ENCODE peak calls at places on chromosomes 16 and 17, in seven cellular contexts. One of them, this sample, is unnamed.

GRCh38 chr17:80976718-80977117 is 14.9 kb upstream of the CHMP6 start:
- DNase-seq in GM23338: no peak
- DNase-seq in hepatocyte: no peak
- DNase-seq in fibroblast of lung: no peak
- DNase-seq in A549: no peak
- DNase-seq in CD8-positive, alpha-beta T cell: no peak
- DNase-seq in cardiac muscle cell: no peak
- DNase-seq in this sample: no peak

GRCh38 chr16:76228546-76229146 is 48.6 kb upstream of the CNTNAP4 start:
- DNase-seq in hepatocyte: no peak
- DNase-seq in CD8-positive, alpha-beta T cell: no peak
- DNase-seq in A549: no peak
- DNase-seq in cardiac muscle cell: no peak
- DNase-seq in fibroblast of lung: no peak
- DNase-seq in GM23338: no peak
- DNase-seq in this sample: no peak

GRCh38 chr17:33201255-33201654 is 91.8 kb downstream of the ASIC2 start:
- DNase-seq in GM23338: peak; percentile 13
- DNase-seq in A549: no peak
- DNase-seq in hepatocyte: no peak
- DNase-seq in cardiac muscle cell: no peak
- DNase-seq in fibroblast of lung: no peak
- DNase-seq in CD8-positive, alpha-beta T cell: no peak
- DNase-seq in this sample: no peak

GRCh38 chr16:82761858-82762257 is 135.1 kb downstream of the CDH13 start:
- DNase-seq in cardiac muscle cell: peak; percentile 41
- DNase-seq in A549: no peak
- DNase-seq in hepatocyte: no peak
- DNase-seq in fibroblast of lung: peak; percentile 31
- DNase-seq in GM23338: no peak
- DNase-seq in CD8-positive, alpha-beta T cell: no peak
- DNase-seq in this sample: no peak

GRCh38 chr16:74909665-74910064 is 75.3 kb downstream of the WDR59 start:
- DNase-seq in CD8-positive, alpha-beta T cell: no peak
- DNase-seq in GM23338: no peak
- DNase-seq in hepatocyte: no peak
- DNase-seq in cardiac muscle cell: no peak
- DNase-seq in A549: no peak
- DNase-seq in fibroblast of lung: no peak
- DNase-seq in this sample: no peak

GRCh38 chr16:23182675-23183485 is at the start of gene SCNN1G:
- DNase-seq in hepatocyte: peak; percentile 16
- DNase-seq in CD8-positive, alpha-beta T cell: no peak
- DNase-seq in fibroblast of lung: no peak
- DNase-seq in cardiac muscle cell: no peak
- DNase-seq in GM23338: peak; percentile 52
- DNase-seq in A549: no peak
- DNase-seq in this sample: peak; percentile 73

GRCh38 chr17:65942592-65942991 is 249.3 kb downstream of the CEP112 start:
- DNase-seq in A549: no peak
- DNase-seq in CD8-positive, alpha-beta T cell: no peak
- DNase-seq in fibroblast of lung: no peak
- DNase-seq in GM23338: no peak
- DNase-seq in hepatocyte: no peak
- DNase-seq in cardiac muscle cell: no peak
- DNase-seq in this sample: no peak

GRCh38 chr16:7513429-7513828 is 180.8 kb downstream of the RBFOX1 start:
- DNase-seq in cardiac muscle cell: no peak
- DNase-seq in GM23338: peak; percentile 45
- DNase-seq in fibroblast of lung: no peak
- DNase-seq in CD8-positive, alpha-beta T cell: no peak
- DNase-seq in hepatocyte: peak; percentile 13
- DNase-seq in A549: peak; percentile 31
- DNase-seq in this sample: no peak

GRCh38 chr16:85974428-85975375 is 75.7 kb downstream of the IRF8 start:
- DNase-seq in CD8-positive, alpha-beta T cell: no peak
- DNase-seq in fibroblast of lung: no peak
- DNase-seq in A549: no peak
- DNase-seq in hepatocyte: peak; percentile 51
- DNase-seq in cardiac muscle cell: no peak
- DNase-seq in GM23338: no peak
- DNase-seq in this sample: no peak

GRCh38 chr16:64893386-64893785 is 228.5 kb downstream of the CDH11 start:
- DNase-seq in A549: no peak
- DNase-seq in CD8-positive, alpha-beta T cell: no peak
- DNase-seq in cardiac muscle cell: no peak
- DNase-seq in GM23338: no peak
- DNase-seq in fibroblast of lung: no peak
- DNase-seq in hepatocyte: no peak
- DNase-seq in this sample: peak; percentile 56

GRCh38 chr16:14240216-14240843 is 169.2 kb downstream of the MRTFB start:
- DNase-seq in cardiac muscle cell: peak; percentile 21
- DNase-seq in GM23338: no peak
- DNase-seq in fibroblast of lung: peak; percentile 67
- DNase-seq in hepatocyte: peak; percentile 23
- DNase-seq in A549: no peak
- DNase-seq in CD8-positive, alpha-beta T cell: no peak
- DNase-seq in this sample: no peak

GRCh38 chr17:74442670-74443515 is 11.0 kb downstream of the GPRC5C start:
- DNase-seq in hepatocyte: peak; percentile 93
- DNase-seq in CD8-positive, alpha-beta T cell: peak; percentile 36
- DNase-seq in A549: peak; percentile 66
- DNase-seq in GM23338: peak; percentile 64
- DNase-seq in fibroblast of lung: peak; percentile 41
- DNase-seq in cardiac muscle cell: peak; percentile 78
- DNase-seq in this sample: peak; percentile 96

GRCh38 chr16:24671455-24671954 is 57.9 kb upstream of the TNRC6A start:
- DNase-seq in fibroblast of lung: no peak
- DNase-seq in A549: no peak
- DNase-seq in CD8-positive, alpha-beta T cell: no peak
- DNase-seq in GM23338: peak; percentile 23
- DNase-seq in cardiac muscle cell: no peak
- DNase-seq in hepatocyte: no peak
- DNase-seq in this sample: no peak
- H3K4me3 ChIP-seq in fibroblast of lung: no peak overlapping the region
- H3K4me3 ChIP-seq in A549: no peak overlapping the region
- H3K4me3 ChIP-seq in CD8-positive, alpha-beta T cell: no peak overlapping the region
- H3K4me3 ChIP-seq in GM23338: no peak overlapping the region
- H3K4me3 ChIP-seq in cardiac muscle cell: no peak overlapping the region
- H3K4me3 ChIP-seq in hepatocyte: no peak overlapping the region
- H3K4me3 ChIP-seq in this sample: no peak overlapping the region

GRCh38 chr16:10314317-10314716 is 71.5 kb upstream of the ATF7IP2 start:
- DNase-seq in CD8-positive, alpha-beta T cell: no peak
- DNase-seq in fibroblast of lung: no peak
- DNase-seq in cardiac muscle cell: no peak
- DNase-seq in A549: no peak
- DNase-seq in GM23338: no peak
- DNase-seq in hepatocyte: no peak
- DNase-seq in this sample: no peak
- H3K27ac ChIP-seq in CD8-positive, alpha-beta T cell: no peak overlapping the region
- H3K27ac ChIP-seq in fibroblast of lung: no peak overlapping the region
- H3K27ac ChIP-seq in cardiac muscle cell: no peak overlapping the region
- H3K27ac ChIP-seq in A549: no peak overlapping the region
- H3K27ac ChIP-seq in GM23338: no peak overlapping the region
- H3K27ac ChIP-seq in hepatocyte: no peak overlapping the region
- H3K27ac ChIP-seq in this sample: no peak overlapping the region

GRCh38 chr17:50134206-50135110 is 4.5 kb upstream of the SAMD14 start:
- DNase-seq in cardiac muscle cell: no peak
- DNase-seq in A549: no peak
- DNase-seq in CD8-positive, alpha-beta T cell: no peak
- DNase-seq in GM23338: no peak
- DNase-seq in fibroblast of lung: no peak
- DNase-seq in hepatocyte: no peak
- DNase-seq in this sample: no peak
- TF ChIP-seq CTCF in cardiac muscle cell: no peak
- TF ChIP-seq CTCF in A549: no peak
- TF ChIP-seq CTCF in CD8-positive, alpha-beta T cell: no peak
- TF ChIP-seq CTCF in GM23338: no peak
- TF ChIP-seq CTCF in fibroblast of lung: peak; percentile 4
- TF ChIP-seq CTCF in hepatocyte: no peak
- TF ChIP-seq CTCF in this sample: no peak

DNA sequence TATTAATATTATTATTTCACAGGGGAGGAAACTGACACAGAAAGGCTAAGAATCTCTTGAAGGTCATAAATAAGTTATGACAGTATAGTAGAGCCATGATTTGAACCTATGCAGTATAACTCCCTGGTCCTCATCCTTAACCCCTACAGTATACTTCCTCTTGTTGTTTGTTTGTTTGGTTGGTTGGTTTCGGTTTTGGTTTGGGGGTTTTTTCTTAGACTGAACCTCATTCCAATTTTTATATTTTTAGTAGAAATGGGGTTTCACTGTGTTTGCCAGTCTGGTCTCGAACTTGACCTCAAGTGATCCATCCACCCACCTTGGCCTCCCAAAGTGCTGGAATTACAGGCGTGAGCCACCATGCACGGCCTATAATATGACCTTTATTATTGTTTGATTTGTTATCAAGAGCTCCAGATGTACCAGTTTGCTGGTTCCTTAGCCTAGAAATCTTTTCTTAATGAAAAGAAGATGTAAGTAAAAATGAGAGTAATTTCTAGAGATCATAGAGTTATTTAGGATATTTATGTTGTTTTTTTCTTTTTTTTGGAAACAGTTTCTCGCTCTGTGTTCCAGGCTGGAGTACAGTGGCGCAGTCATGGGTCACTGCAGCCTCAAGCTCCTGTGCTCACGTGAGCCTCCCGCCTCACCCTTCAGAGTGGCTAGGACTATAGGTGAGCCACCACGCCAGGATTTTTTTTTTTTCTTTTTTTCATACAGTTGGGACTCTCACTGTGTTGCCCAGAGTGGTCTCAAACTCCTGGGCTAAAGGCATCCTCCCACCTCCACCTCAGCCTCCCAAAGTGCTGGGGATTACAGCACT is 4.9 kb downstream of the PRR11 start:
- DNase-seq in hepatocyte: no peak
- DNase-seq in CD8-positive, alpha-beta T cell: no peak
- DNase-seq in GM23338: no peak
- DNase-seq in fibroblast of lung: peak; percentile 29
- DNase-seq in cardiac muscle cell: no peak
- DNase-seq in A549: no peak
- DNase-seq in this sample: no peak
- H3K4me3 ChIP-seq in hepatocyte: no peak overlapping the region
- H3K4me3 ChIP-seq in CD8-positive, alpha-beta T cell: no peak overlapping the region
- H3K4me3 ChIP-seq in GM23338: no peak overlapping the region
- H3K4me3 ChIP-seq in fibroblast of lung: no peak overlapping the region
- H3K4me3 ChIP-seq in cardiac muscle cell: no peak overlapping the region
- H3K4me3 ChIP-seq in A549: no peak overlapping the region
- H3K4me3 ChIP-seq in this sample: no peak overlapping the region

DNA sequence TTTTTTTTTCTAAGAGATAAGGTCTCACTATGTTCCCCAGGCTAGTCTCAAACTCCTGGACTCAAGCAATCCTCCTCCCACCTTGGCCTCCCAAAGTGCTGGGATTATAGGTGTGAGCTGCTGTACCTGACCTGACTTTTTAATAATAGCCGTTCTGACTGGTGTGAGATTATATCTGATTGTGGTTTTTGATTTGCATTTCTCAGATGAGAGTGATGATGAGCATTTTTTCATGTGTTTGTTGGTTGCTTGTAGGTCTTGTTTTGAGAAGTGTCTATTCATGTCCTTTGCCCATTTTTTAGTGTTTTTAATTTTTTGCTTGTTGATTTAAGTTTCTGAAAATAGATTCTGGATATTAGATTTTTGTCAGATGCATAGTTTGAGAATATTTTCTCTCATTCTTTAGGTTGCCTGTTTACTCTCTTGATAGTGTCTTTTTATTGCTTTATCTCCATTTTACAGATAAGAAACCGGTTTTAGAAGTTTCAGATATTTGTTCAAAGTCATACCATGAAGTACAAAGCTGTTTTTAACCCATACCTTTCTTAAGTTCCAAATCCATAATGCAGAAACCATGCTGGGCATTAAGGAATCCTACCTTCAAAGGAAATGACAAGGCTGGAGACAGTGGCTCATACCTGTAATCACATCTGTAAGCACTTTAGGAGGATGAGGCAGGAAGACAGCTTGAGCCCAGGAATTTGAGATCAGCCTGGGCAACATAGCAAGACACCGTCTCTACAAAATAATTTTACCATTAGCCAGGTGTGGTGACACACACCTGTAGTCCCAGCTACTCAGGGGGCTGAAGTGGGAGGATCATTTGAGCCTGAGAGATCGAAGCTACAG is 168.4 kb upstream of the TBX2 start:
- DNase-seq in A549: no peak
- DNase-seq in cardiac muscle cell: no peak
- DNase-seq in CD8-positive, alpha-beta T cell: no peak
- DNase-seq in hepatocyte: no peak
- DNase-seq in GM23338: no peak
- DNase-seq in fibroblast of lung: no peak
- DNase-seq in this sample: no peak
- H3K27ac ChIP-seq in A549: no peak overlapping the region
- H3K27ac ChIP-seq in cardiac muscle cell: no peak overlapping the region
- H3K27ac ChIP-seq in CD8-positive, alpha-beta T cell: no peak overlapping the region
- H3K27ac ChIP-seq in hepatocyte: peak overlapping the region; percentile 34
- H3K27ac ChIP-seq in GM23338: no peak overlapping the region
- H3K27ac ChIP-seq in fibroblast of lung: no peak overlapping the region
- H3K27ac ChIP-seq in this sample: no peak overlapping the region

GRCh38 chr16:48157302-48157701 is 1.5 kb upstream of the ABCC12 start:
- DNase-seq in GM23338: no peak
- DNase-seq in A549: no peak
- DNase-seq in CD8-positive, alpha-beta T cell: no peak
- DNase-seq in hepatocyte: no peak
- DNase-seq in cardiac muscle cell: no peak
- DNase-seq in fibroblast of lung: no peak
- DNase-seq in this sample: no peak

GRCh38 chr16:48157794-48158193 is 2.0 kb upstream of the ABCC12 start:
- DNase-seq in cardiac muscle cell: no peak
- DNase-seq in fibroblast of lung: no peak
- DNase-seq in CD8-positive, alpha-beta T cell: no peak
- DNase-seq in A549: no peak
- DNase-seq in hepatocyte: no peak
- DNase-seq in GM23338: no peak
- DNase-seq in this sample: no peak

GRCh38 chr16:48158296-48158695 is 2.5 kb upstream of the ABCC12 start:
- DNase-seq in fibroblast of lung: peak; percentile 43
- DNase-seq in cardiac muscle cell: peak; percentile 45
- DNase-seq in hepatocyte: peak; percentile 36
- DNase-seq in GM23338: no peak
- DNase-seq in A549: peak; percentile 64
- DNase-seq in CD8-positive, alpha-beta T cell: no peak
- DNase-seq in this sample: no peak

GRCh38 chr16:48155926-48156789 is at the start of gene ABCC12:
- DNase-seq in GM23338: no peak
- DNase-seq in fibroblast of lung: no peak
- DNase-seq in CD8-positive, alpha-beta T cell: no peak
- DNase-seq in cardiac muscle cell: no peak
- DNase-seq in A549: no peak
- DNase-seq in hepatocyte: no peak
- DNase-seq in this sample: no peak

GRCh38 chr16:48156790-48157209 is 1.0 kb upstream of the ABCC12 start:
- DNase-seq in GM23338: peak; percentile 88
- DNase-seq in CD8-positive, alpha-beta T cell: peak; percentile 69
- DNase-seq in A549: peak; percentile 88
- DNase-seq in cardiac muscle cell: peak; percentile 89
- DNase-seq in hepatocyte: peak; percentile 91
- DNase-seq in fibroblast of lung: peak; percentile 83
- DNase-seq in this sample: peak; percentile 91
- TF ChIP-seq CTCF in GM23338: peak; percentile 90
- TF ChIP-seq CTCF in CD8-positive, alpha-beta T cell: peak; percentile 87
- TF ChIP-seq CTCF in A549: peak; percentile 91
- TF ChIP-seq CTCF in cardiac muscle cell: peak; percentile 89
- TF ChIP-seq CTCF in hepatocyte: peak; percentile 87
- TF ChIP-seq CTCF in fibroblast of lung: peak; percentile 93
- TF ChIP-seq CTCF in this sample: peak; percentile 83

GRCh38 chr17:76446449-76447231 is 6.3 kb downstream of the UBE2O start:
- DNase-seq in GM23338: peak; percentile 64
- DNase-seq in A549: peak; percentile 84
- DNase-seq in hepatocyte: peak; percentile 73
- DNase-seq in cardiac muscle cell: peak; percentile 81
- DNase-seq in CD8-positive, alpha-beta T cell: no peak
- DNase-seq in fibroblast of lung: peak; percentile 79
- DNase-seq in this sample: no peak
- H3K4me3 ChIP-seq in GM23338: peak overlapping the region; percentile 16
- H3K4me3 ChIP-seq in A549: peak overlapping the region; percentile 29
- H3K4me3 ChIP-seq in hepatocyte: no peak overlapping the region
- H3K4me3 ChIP-seq in cardiac muscle cell: no peak overlapping the region
- H3K4me3 ChIP-seq in CD8-positive, alpha-beta T cell: no peak overlapping the region
- H3K4me3 ChIP-seq in fibroblast of lung: no peak overlapping the region
- H3K4me3 ChIP-seq in this sample: no peak overlapping the region